ENCODE peak calls at places on chromosomes 12 and 14, in ten cellular contexts. M is psoas muscle, X is fibroblast of pulmonary artery, V is neural crest cell, E is astrocyte, T is Calu3, D is kidney epithelial cell, H is lower lobe of right lung, K is progenitor cell of endocrine pancreas, J is A549. U is an unnamed sample.

GRCh38 chr12:46159239-46159901 is 109.5 kb downstream of the SLC38A1 start:
- DNase-seq in T (no peak), M (no peak), D (no peak), X (no peak), K (no peak), E (no peak), J (no peak), V (no peak), H (no peak), U (no peak)

GRCh38 chr14:97802974-97803373 is 1005.8 kb downstream of the VRK1 start:
- DNase-seq in J (no peak), T (no peak), M (no peak), E (no peak), D (no peak), X (no peak), H (no peak), V (no peak), K (no peak), U (no peak)

GRCh38 chr12:114166360-114166759 is 200.2 kb upstream of the RBM19 start:
- DNase-seq in V (peak; percentile 33), E (peak; percentile 9), K (peak; percentile 23), D (no peak), J (peak; percentile 49), H (no peak), X (peak; percentile 68), T (peak; percentile 24), M (no peak), U (no peak)

GRCh38 chr12:13661005-13661887 is 320.2 kb downstream of the GRIN2B start:
- DNase-seq in J (peak; percentile 61), K (peak; percentile 44), M (peak; percentile 12), V (peak; percentile 47), H (no peak), X (peak; percentile 56), T (peak; percentile 62), D (peak; percentile 9), E (peak; percentile 10), U (no peak)

GRCh38 chr14:33364536-33364935 is 425.9 kb downstream of the NPAS3 start:
- DNase-seq in V (no peak), M (no peak), T (no peak), J (no peak), D (no peak), K (no peak), X (no peak), H (no peak), E (no peak), U (no peak)

GRCh38 chr14:39734306-39734705 is 302.1 kb upstream of the FBXO33 start:
- DNase-seq in V (no peak), E (no peak), M (no peak), D (no peak), K (no peak), X (no peak), T (no peak), J (no peak), H (no peak), U (no peak)

GRCh38 chr14:73418227-73418626 is 40.1 kb downstream of the NUMB start:
- DNase-seq in X (no peak), V (no peak), T (no peak), J (no peak), D (no peak), M (no peak), E (no peak), H (no peak), K (no peak), U (no peak)

GRCh38 chr14:58118097-58118496 is 33.9 kb downstream of the ARMH4 start:
- DNase-seq in M (no peak), D (no peak), T (no peak), X (no peak), J (no peak), V (no peak), H (no peak), K (no peak), E (peak; percentile 13), U (no peak)

GRCh38 chr14:94540031-94540794 is 21.0 kb upstream of the SERPINA4 start:
- DNase-seq in E (no peak), X (peak; percentile 82), D (no peak), V (no peak), K (no peak), M (no peak), H (no peak), J (peak; percentile 27), T (no peak), U (no peak)

GRCh38 chr12:100826323-100826722 is 31.7 kb downstream of the ANO4 start:
- DNase-seq in K (peak; percentile 64), H (no peak), E (peak; percentile 37), J (peak; percentile 34), T (peak; percentile 64), D (no peak), X (peak; percentile 73), V (peak; percentile 60), M (peak; percentile 14), U (no peak)

GRCh38 chr12:10959777-10960176 is 20.7 kb upstream of the TAS2R14 start:
- DNase-seq in J (peak; percentile 21), E (no peak), T (no peak), H (no peak), M (no peak), V (no peak), K (no peak), X (peak; percentile 40), D (no peak), U (no peak)

GRCh38 chr12:127494961-127495915 is 771.7 kb upstream of the TMEM132C start:
- DNase-seq in T (no peak), V (no peak), H (no peak), D (no peak), M (no peak), E (no peak), J (no peak), K (no peak), X (no peak), U (no peak)

GRCh38 chr12:127501916-127502315 is 765.1 kb upstream of the TMEM132C start:
- DNase-seq in T (no peak), X (no peak), D (no peak), E (no peak), K (no peak), M (no peak), J (no peak), H (no peak), V (no peak), U (no peak)

GRCh38 chr12:127500513-127500912 is 766.5 kb upstream of the TMEM132C start:
- DNase-seq in D (no peak), T (no peak), K (no peak), E (no peak), V (no peak), X (no peak), J (no peak), H (no peak), M (no peak), U (no peak)

DNA sequence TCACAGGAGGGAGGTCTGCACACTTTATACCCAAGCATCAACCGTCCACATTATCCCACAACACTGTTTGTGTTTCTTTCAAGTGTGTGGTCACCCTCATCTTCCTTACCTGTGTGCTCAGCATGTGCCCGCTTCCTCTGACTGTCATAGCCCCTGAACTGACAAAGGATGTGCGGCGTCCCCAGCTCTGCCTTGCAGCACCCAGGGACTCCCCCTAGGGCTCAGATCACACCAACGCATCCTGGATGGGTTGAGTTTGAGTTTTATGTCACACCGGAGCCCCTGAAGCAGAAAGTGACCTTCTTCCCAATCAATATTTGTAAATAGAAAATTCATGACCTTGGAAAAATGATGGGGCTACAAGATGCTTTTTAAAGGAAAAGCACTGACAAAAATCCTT is 770.7 kb upstream of the TMEM132C start:
- DNase-seq in X (no peak), H (no peak), J (no peak), E (no peak), M (no peak), T (no peak), K (no peak), D (no peak), V (no peak), U (no peak)
- TF ChIP-seq CTCF in X (no peak), H (no peak), J (no peak), E (no peak), M (no peak), T (no peak), K (peak; percentile 41), D (no peak), V (peak; percentile 20), U (peak; percentile 37)

GRCh38 chr12:93060666-93061413 is 131.7 kb upstream of the EEA1 start:
- DNase-seq in T (no peak), H (no peak), K (no peak), J (no peak), D (no peak), X (peak; percentile 59), E (peak; percentile 32), V (no peak), M (no peak), U (no peak)
- TF ChIP-seq CTCF in T (no peak), H (no peak), K (no peak), J (no peak), D (no peak), X (peak; percentile 23), E (no peak), V (no peak), M (no peak), U (peak; percentile 15)

DNA sequence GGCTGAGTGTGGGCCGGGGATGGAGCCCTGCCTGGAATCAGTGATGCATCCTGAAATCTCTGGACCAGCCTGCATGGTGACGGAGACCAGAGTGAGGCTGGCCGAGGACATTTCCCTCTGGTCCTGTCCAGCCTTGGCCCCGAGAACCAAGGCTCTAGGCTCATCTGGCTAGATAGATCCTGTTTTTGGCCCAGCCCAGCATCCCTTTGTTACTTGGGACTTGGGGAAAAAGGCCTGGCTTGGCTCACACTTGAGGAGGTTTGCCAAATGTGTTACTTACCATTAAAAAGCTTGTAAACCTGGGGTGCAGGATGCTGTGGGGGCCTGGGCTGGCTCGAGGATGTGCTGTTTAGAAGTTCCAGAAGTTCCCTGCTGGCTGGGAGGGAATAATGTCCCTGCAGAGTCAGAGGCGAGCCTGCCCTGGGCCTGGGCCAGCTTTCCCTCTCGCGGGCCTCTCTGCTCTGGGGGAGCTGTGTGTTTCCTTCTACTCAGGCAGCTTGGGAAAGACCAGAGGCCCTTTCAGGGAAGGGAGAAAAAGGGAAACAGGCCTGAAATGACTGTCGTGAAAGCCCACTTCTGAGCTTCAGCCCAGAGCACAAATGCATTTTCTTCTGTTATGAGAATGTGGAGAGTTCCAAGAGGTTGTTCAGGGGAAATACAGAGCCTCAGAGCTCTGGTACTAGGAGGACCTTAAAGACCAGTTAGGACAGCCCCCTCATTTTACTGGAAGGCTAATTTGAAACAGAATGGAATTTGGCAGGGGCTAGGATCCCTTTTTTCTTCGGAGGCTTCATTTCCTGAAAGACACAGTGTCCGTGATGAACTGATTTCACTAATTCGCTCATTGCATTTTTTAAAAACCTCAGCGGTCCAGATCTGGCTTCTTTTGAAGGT is 47.2 kb upstream of the CTDSP2 start:
- DNase-seq in V (peak; percentile 33), X (peak; percentile 97), J (no peak), D (no peak), H (peak; percentile 88), E (peak; percentile 81), K (no peak), T (peak; percentile 72), M (peak; percentile 92), U (peak; percentile 85)
- TF ChIP-seq CTCF in V (no peak), X (no peak), J (no peak), D (no peak), H (no peak), E (no peak), K (no peak), T (no peak), M (peak; percentile 13), U (peak; percentile 29)

DNA sequence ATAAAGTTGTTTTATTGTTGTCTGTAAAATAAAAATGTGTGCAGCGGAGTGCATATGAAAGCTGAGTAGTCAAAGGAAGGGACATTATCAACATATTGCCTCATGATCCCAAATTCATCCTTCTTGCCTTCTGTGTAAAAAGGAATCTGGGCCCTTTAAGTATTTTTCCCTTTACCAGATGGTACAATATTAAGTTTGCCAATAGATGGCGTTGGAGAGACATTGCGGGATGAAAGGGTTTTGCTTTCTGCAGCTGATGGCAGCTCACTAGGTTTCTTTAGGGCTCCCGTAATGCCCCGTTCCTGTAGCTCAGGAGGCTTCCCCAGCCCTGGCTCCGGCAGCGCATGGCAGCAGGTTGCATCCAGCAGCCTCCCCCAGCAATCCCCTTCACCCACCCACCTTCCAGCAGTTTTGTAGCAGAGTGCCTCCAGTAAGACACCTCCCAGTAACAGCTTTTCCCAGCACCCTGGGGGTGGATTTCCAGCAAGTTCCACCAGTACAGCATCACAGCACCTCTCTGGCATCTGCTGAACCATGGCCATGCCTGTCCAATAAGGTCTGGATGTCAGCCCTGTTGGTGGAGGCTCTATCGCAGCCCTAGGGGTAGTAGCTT is 354.4 kb downstream of the MED13L start:
- DNase-seq in H (no peak), E (no peak), X (peak; percentile 20), D (no peak), V (no peak), T (no peak), K (no peak), J (peak; percentile 53), M (no peak), U (no peak)
- TF ChIP-seq CTCF in H (no peak), E (no peak), X (peak; percentile 22), D (peak; percentile 3), V (peak; percentile 50), T (peak; percentile 44), K (peak; percentile 35), J (peak; percentile 37), M (no peak), U (peak; percentile 56)